ENCODE peak calls at places on chromosomes 6 and 20, in six cellular contexts. I, Z, R, K, P and H are unnamed samples. For H3K9me3, the result is how much of the 10 kb centered on the place peaks cover.

GRCh38 chr6:43817192-43817591 is 47.2 kb downstream of the VEGFA start:
- DNase-seq in I (peak), Z (peak), R (peak), K (peak), P (peak), H (peak)

GRCh38 chr6:18280084-18280483 is 15.8 kb upstream of the DEK start:
- DNase-seq in I (no peak), Z (peak), R (peak), K (peak), P (no peak), H (no peak)

GRCh38 chr6:148342146-148343027 is at the start of gene SASH1:
- DNase-seq in I (peak), Z (peak), R (peak), K (peak), P (no peak), H (peak)

GRCh38 chr6:41648921-41649320 is 10.7 kb downstream of the MDFI start:
- DNase-seq in I (no peak), Z (no peak), R (no peak), K (no peak), P (no peak), H (no peak)

GRCh38 chr6:87481936-87482335 is 9.2 kb downstream of the SLC35A1 start:
- DNase-seq in I (no peak), Z (no peak), R (no peak), K (no peak), P (no peak), H (no peak)

GRCh38 chr6:151294561-151295101 is 54.9 kb downstream of the AKAP12 start:
- DNase-seq in I (no peak), Z (no peak), R (no peak), K (no peak), P (no peak), H (no peak)

GRCh38 chr20:33812673-33813462 is 1.7 kb downstream of the CHMP4B start:
- DNase-seq in I (no peak), Z (peak), R (peak), K (peak), P (peak), H (peak)

GRCh38 chr6:87817226-87817625 is 115.2 kb upstream of the AKIRIN2 start:
- DNase-seq in I (no peak), Z (no peak), R (peak), K (no peak), P (no peak), H (no peak)

GRCh38 chr20:50649587-50649986 is 41.8 kb downstream of the RIPOR3 start:
- DNase-seq in I (no peak), Z (no peak), R (no peak), K (no peak), P (no peak), H (no peak)

GRCh38 chr20:23826541-23827018 is at the start of gene CST2:
- DNase-seq in I (no peak), Z (no peak), R (peak), K (peak), P (no peak), H (no peak)

GRCh38 chr6:3825851-3826581 is 23.2 kb upstream of the FAM50B start:
- DNase-seq in I (peak), Z (no peak), R (peak), K (peak), P (no peak), H (peak)

GRCh38 chr6:17505062-17505476 is 95.0 kb upstream of the FAM8A1 start:
- DNase-seq in I (peak), Z (no peak), R (peak), K (peak), P (no peak), H (no peak)

GRCh38 chr20:2122921-2123320 is 21.3 kb downstream of the STK35 start:
- DNase-seq in I (no peak), Z (no peak), R (peak), K (no peak), P (no peak), H (no peak)

GRCh38 chr6:35238843-35239289 is 20.7 kb upstream of the ZNF76 start:
- DNase-seq in I (no peak), Z (no peak), R (no peak), K (no peak), P (no peak), H (peak)

GRCh38 chr6:155614606-155615005 is 159.0 kb upstream of the NOX3 start:
- DNase-seq in I (no peak), Z (no peak), R (no peak), K (no peak), P (no peak), H (no peak)
- H3K9me3 ChIP-seq in I (under half), Z (under half), R (under half), K (under half), P (under half), H (under half)

GRCh38 chr6:101399627-101399955 is 6.1 kb downstream of the GRIK2 start:
- DNase-seq in I (no peak), Z (peak), R (no peak), K (no peak), P (no peak), H (no peak)

GRCh38 chr6:101395345-101395744 is 1.8 kb downstream of the GRIK2 start:
- DNase-seq in I (no peak), Z (no peak), R (peak), K (peak), P (no peak), H (no peak)

GRCh38 chr6:101397199-101397598 is 3.7 kb downstream of the GRIK2 start:
- DNase-seq in I (no peak), Z (peak), R (peak), K (peak), P (no peak), H (no peak)

GRCh38 chr6:101398716-101399626 is 5.5 kb downstream of the GRIK2 start:
- DNase-seq in I (no peak), Z (peak), R (no peak), K (no peak), P (no peak), H (no peak)

GRCh38 chr6:101396552-101397173 is 3.2 kb downstream of the GRIK2 start:
- DNase-seq in I (no peak), Z (peak), R (peak), K (peak), P (peak), H (peak)
- TF ChIP-seq EZH2phosphoT487 in I (no peak), Z (no peak), R (no peak), K (no peak), P (no peak), H (no peak)

DNA sequence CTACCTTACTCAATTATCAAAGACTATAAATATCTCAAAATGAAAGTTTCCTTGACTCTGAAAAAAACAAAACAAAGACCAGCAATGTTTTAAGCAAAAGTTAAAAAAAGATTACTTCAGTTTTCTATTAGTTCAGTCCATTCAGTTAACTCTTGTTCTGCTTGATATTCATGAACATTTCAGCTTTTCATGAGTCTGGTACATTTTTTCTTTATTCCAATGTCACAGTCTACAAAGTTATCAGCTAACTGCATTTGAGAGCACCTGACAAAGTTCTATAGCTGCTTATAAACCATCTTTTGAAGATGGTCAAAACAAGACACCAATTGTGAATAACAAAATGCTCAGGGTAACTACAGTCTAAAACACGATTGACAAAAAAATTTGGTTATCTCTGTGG is 156.1 kb upstream of the NOX3 start:
- DNase-seq in I (no peak), Z (no peak), R (no peak), K (no peak), P (no peak), H (no peak)
- H3K9me3 ChIP-seq in I (under half), Z (under half), R (under half), K (under half), P (under half), H (under half)

DNA sequence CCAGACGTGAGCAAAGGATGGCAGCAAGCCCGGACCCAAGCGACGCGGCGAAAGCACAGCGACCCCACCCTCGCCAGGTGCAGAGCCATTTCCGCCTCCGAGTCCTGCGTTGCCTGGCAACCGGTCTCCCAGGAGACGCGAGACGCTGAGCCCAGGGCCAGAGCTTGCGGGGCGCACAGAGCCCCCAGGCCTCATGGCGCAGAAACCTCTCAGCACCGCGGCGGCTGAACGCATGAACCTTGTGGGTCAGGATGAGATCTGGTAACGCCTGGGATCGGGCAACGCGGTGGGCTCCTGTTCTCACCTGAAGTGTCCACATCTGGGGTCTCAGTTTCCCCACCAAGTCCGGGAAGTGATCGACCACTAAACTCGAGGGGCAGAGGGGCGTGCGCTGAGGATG is 77.7 kb downstream of the ANKRD60 start:
- DNase-seq in I (no peak), Z (peak), R (no peak), K (no peak), P (no peak), H (peak)
- TF ChIP-seq EZH2phosphoT487 in I (no peak), Z (no peak), R (no peak), K (no peak), P (no peak), H (no peak)